ENCODE peak calls at places on chromosomes 5 and 9, in eight cellular contexts. M is stimulated activated CD4-positive, alpha-beta T cell treated with anti-CD3 and anti-CD28 coated beads, TNF-alpha, amount 100 ng/mL, for 1 hour; L is fibroblast of the aortic adventitia; Q is psoas muscle; W is cerebellar nuclear complex; T is cardiac muscle cell; J is HTR-8/SVneo; X is stimulated activated naive B cell treated with anti-CD40 and anti-IgM and Interleukin-4, amounts not matched to agents 10 μg/mL and 1 μg/mL and 100 μg/mL, for 72 hours. O is an unnamed sample.
A peak's percentile ranks its signal among the peaks of the same experiment; 100 is the strongest.

GRCh38 chr5:43874772-43875171 is 271.8 kb downstream of the NNT start:
- DNase-seq in Q (no peak), J (no peak), W (no peak), M (no peak), L (peak; percentile 83), X (no peak), T (peak; percentile 57), O (no peak)

GRCh38 chr9:104858271-104858670 is 69.7 kb downstream of the ABCA1 start:
- DNase-seq in M (no peak), L (peak; percentile 96), Q (no peak), W (no peak), J (no peak), T (peak; percentile 21), X (no peak), O (no peak)

GRCh38 chr9:114314881-114315722 is 7.8 kb upstream of the ORM1 start:
- DNase-seq in Q (no peak), W (no peak), L (peak; percentile 33), X (no peak), J (no peak), M (no peak), T (no peak), O (no peak)

GRCh38 chr9:109479822-109480221 is 18.3 kb downstream of the PTPN3 start:
- DNase-seq in M (no peak), W (no peak), J (no peak), L (no peak), Q (no peak), T (no peak), X (no peak), O (no peak)

GRCh38 chr5:53542917-53543316 is 17.5 kb upstream of the NDUFS4 start:
- DNase-seq in J (no peak), X (no peak), Q (no peak), M (no peak), W (no peak), L (no peak), T (no peak), O (no peak)

GRCh38 chr5:5497132-5497748 is 74.8 kb downstream of the ICE1 start:
- DNase-seq in W (peak; percentile 45), X (no peak), M (no peak), T (peak; percentile 74), J (peak; percentile 80), L (peak; percentile 68), Q (peak; percentile 30), O (peak; percentile 34)

GRCh38 chr9:92882276-92882675 is 4.4 kb upstream of the ZNF484 start:
- DNase-seq in M (no peak), L (no peak), T (no peak), Q (no peak), J (no peak), X (no peak), W (no peak), O (no peak)

GRCh38 chr9:982660-983240 is 6.3 kb downstream of the DMRT3 start:
- DNase-seq in X (no peak), Q (no peak), T (no peak), M (no peak), J (no peak), W (no peak), L (no peak), O (no peak)

GRCh38 chr9:86772289-86772982 is 174.9 kb downstream of the GAS1 start:
- DNase-seq in T (peak; percentile 50), X (no peak), M (no peak), J (no peak), W (no peak), Q (no peak), L (peak; percentile 46), O (no peak)

GRCh38 chr5:172710695-172711094 is 60.3 kb downstream of the DUSP1 start:
- DNase-seq in W (no peak), J (no peak), X (no peak), Q (no peak), L (no peak), M (no peak), T (no peak), O (no peak)

GRCh38 chr5:59174248-59174844 is 591.5 kb downstream of the RAB3C start:
- DNase-seq in M (no peak), W (no peak), T (peak; percentile 90), X (no peak), L (peak; percentile 86), J (peak; percentile 52), Q (no peak), O (no peak)

GRCh38 chr5:123717139-123717538 is 205.2 kb downstream of the CSNK1G3 start:
- DNase-seq in X (no peak), L (peak; percentile 84), W (no peak), Q (no peak), J (no peak), T (peak; percentile 74), M (no peak), O (no peak)

GRCh38 chr9:18542837-18543405 is 69.0 kb downstream of the ADAMTSL1 start:
- DNase-seq in J (no peak), X (no peak), T (peak; percentile 21), M (no peak), W (no peak), L (peak; percentile 94), Q (no peak), O (no peak)

GRCh38 chr5:677131-678101 is 15.7 kb downstream of the TPPP start:
- DNase-seq in X (no peak), L (no peak), M (no peak), W (no peak), T (no peak), J (no peak), Q (peak; percentile 13), O (no peak)

GRCh38 chr5:1751026-1751863 is 48.4 kb downstream of the MRPL36 start:
- DNase-seq in J (no peak), W (no peak), M (no peak), T (no peak), Q (no peak), X (no peak), L (no peak), O (no peak)

GRCh38 chr5:172450861-172451695 is 3.2 kb downstream of the SH3PXD2B start:
- DNase-seq in L (peak; percentile 70), J (no peak), T (peak; percentile 72), X (no peak), Q (peak; percentile 47), M (peak; percentile 28), W (peak; percentile 23), O (peak; percentile 37)

GRCh38 chr5:79235222-79235577 is 731 bp upstream of the JMY start:
- DNase-seq in W (no peak), T (peak; percentile 58), J (no peak), M (no peak), X (no peak), Q (no peak), L (peak; percentile 87), O (no peak)

GRCh38 chr9:98117984-98118639 is 910 bp downstream of the TRIM14 start:
- DNase-seq in W (no peak), X (no peak), M (no peak), T (peak; percentile 32), L (no peak), Q (no peak), J (peak; percentile 54), O (peak; percentile 58)

GRCh38 chr9:136693490-136694162 is 6.4 kb upstream of the AGPAT2 start:
- DNase-seq in X (no peak), M (no peak), W (no peak), T (no peak), J (peak; percentile 53), Q (peak; percentile 59), L (no peak), O (no peak)

GRCh38 chr9:129868571-129869486 is 33.6 kb downstream of the USP20 start:
- DNase-seq in T (no peak), W (no peak), Q (no peak), J (no peak), L (no peak), M (peak; percentile 61), X (no peak), O (no peak)

GRCh38 chr9:97985058-97985861 is 2.1 kb downstream of the ANP32B start:
- DNase-seq in Q (no peak), T (peak; percentile 43), X (peak; percentile 28), L (peak; percentile 34), J (peak; percentile 20), W (no peak), M (peak; percentile 35), O (no peak)

GRCh38 chr5:137152616-137153015 is 346.5 kb downstream of the SPOCK1 start:
- DNase-seq in X (no peak), M (no peak), W (no peak), Q (no peak), T (no peak), J (no peak), L (peak; percentile 47), O (no peak)

GRCh38 chr5:110769282-110769681 is 30.5 kb downstream of the SLC25A46 start:
- DNase-seq in T (peak; percentile 84), Q (no peak), L (peak; percentile 89), J (no peak), W (no peak), X (no peak), M (no peak), O (no peak)

GRCh38 chr5:72855821-72856220 is 39.4 kb downstream of the TNPO1 start:
- DNase-seq in J (no peak), W (no peak), X (no peak), L (no peak), T (no peak), Q (no peak), M (no peak), O (no peak)

GRCh38 chr9:135379540-135380267 is 99.9 kb upstream of the PPP1R26 start:
- DNase-seq in J (no peak), M (no peak), Q (no peak), L (no peak), T (no peak), W (no peak), X (no peak), O (no peak)

GRCh38 chr9:32251539-32251938 is 132.9 kb upstream of the ACO1 start:
- DNase-seq in M (no peak), L (peak; percentile 49), W (no peak), J (peak; percentile 30), Q (no peak), X (peak; percentile 9), T (peak; percentile 74), O (peak; percentile 25)

GRCh38 chr5:96714951-96715451 is 52.8 kb downstream of the CAST start:
- DNase-seq in X (no peak), T (peak; percentile 92), Q (peak; percentile 25), W (no peak), J (no peak), M (no peak), L (peak; percentile 89), O (no peak)

GRCh38 chr5:83494666-83495065 is 23.1 kb downstream of the VCAN start:
- DNase-seq in W (no peak), Q (no peak), M (no peak), X (no peak), T (peak; percentile 18), L (no peak), J (no peak), O (no peak)

GRCh38 chr9:11158063-11158462 is 545.3 kb upstream of the PTPRD start:
- DNase-seq in M (no peak), X (no peak), J (no peak), W (no peak), Q (no peak), T (no peak), L (no peak), O (no peak)

GRCh38 chr5:135195267-135195603 is 161.2 kb upstream of the PITX1 start:
- DNase-seq in J (no peak), Q (no peak), W (no peak), L (peak; percentile 92), T (peak; percentile 42), X (no peak), M (no peak), O (no peak)

GRCh38 chr5:175836741-175837729 is 34.3 kb upstream of the CPLX2 start:
- DNase-seq in W (no peak), L (no peak), Q (no peak), X (peak; percentile 28), M (no peak), T (no peak), J (no peak), O (no peak)

O was measured in GM19239.